ENCODE peak calls at places on chromosomes 11 and 22, in five cellular contexts. P, O, C, K and L are unnamed samples.

GRCh38 chr22:20965104-20965887 is 1.8 kb upstream of the AIFM3 start:
- DNase-seq in P (no peak), O (no peak), C (no peak), K (no peak), L (no peak)

GRCh38 chr11:113311536-113311935 is 2.8 kb upstream of the TTC12 start:
- DNase-seq in P (no peak), O (no peak), C (no peak), K (no peak), L (no peak)

GRCh38 chr11:1119282-1120146 is 38.2 kb upstream of the MUC5AC start:
- DNase-seq in P (no peak), O (no peak), C (no peak), K (peak; percentile 54), L (no peak)

GRCh38 chr11:61701298-61701993 is 21.3 kb downstream of the DAGLA start:
- DNase-seq in P (no peak), O (no peak), C (no peak), K (no peak), L (no peak)

GRCh38 chr11:125942276-125942611 is 3.6 kb upstream of the VSIG10L2 start:
- DNase-seq in P (no peak), O (no peak), C (no peak), K (no peak), L (no peak)

GRCh38 chr11:67649634-67650540 is 643 bp downstream of the ACY3 start:
- DNase-seq in P (no peak), O (no peak), C (no peak), K (peak; percentile 56), L (no peak)

GRCh38 chr11:70098936-70099335 is 20.8 kb downstream of the ANO1 start:
- DNase-seq in P (no peak), O (no peak), C (no peak), K (no peak), L (no peak)

GRCh38 chr11:96145163-96145585 is 197.8 kb downstream of the MAML2 start:
- DNase-seq in P (no peak), O (no peak), C (peak; percentile 28), K (no peak), L (no peak)

GRCh38 chr11:108754901-108755625 is 90.2 kb downstream of the DDX10 start:
- DNase-seq in P (no peak), O (peak; percentile 91), C (no peak), K (peak; percentile 65), L (no peak)

GRCh38 chr22:25698461-25698860 is 43.5 kb upstream of the MYO18B start:
- DNase-seq in P (no peak), O (no peak), C (no peak), K (no peak), L (no peak)

GRCh38 chr22:50112151-50113118 is 22.6 kb downstream of the MOV10L1 start:
- DNase-seq in P (no peak), O (no peak), C (peak; percentile 11), K (no peak), L (no peak)

GRCh38 chr22:24977370-24978230 is 25.1 kb downstream of the KIAA1671 start:
- DNase-seq in P (no peak), O (peak; percentile 50), C (no peak), K (peak; percentile 79), L (no peak)

GRCh38 chr11:9600651-9601040 is 27.2 kb downstream of the WEE1 start:
- DNase-seq in P (no peak), O (no peak), C (peak; percentile 94), K (no peak), L (no peak)

GRCh38 chr11:32198053-32198452 is 107.2 kb downstream of the RCN1 start:
- DNase-seq in P (no peak), O (no peak), C (no peak), K (no peak), L (no peak)

GRCh38 chr11:64102005-64102738 is 63.7 kb downstream of the MACROD1 start:
- DNase-seq in P (no peak), O (no peak), C (no peak), K (no peak), L (no peak)

GRCh38 chr11:108927791-108928545 is 263.1 kb downstream of the DDX10 start:
- DNase-seq in P (no peak), O (no peak), C (no peak), K (no peak), L (no peak)

GRCh38 chr11:114479331-114479730 is 40.1 kb downstream of the REXO2 start:
- DNase-seq in P (no peak), O (no peak), C (peak; percentile 25), K (no peak), L (no peak)

GRCh38 chr22:42340695-42341383 is 70.4 kb upstream of the TCF20 start:
- DNase-seq in P (no peak), O (no peak), C (no peak), K (peak; percentile 81), L (no peak)

GRCh38 chr11:113532697-113533424 is 57.7 kb upstream of the DRD2 start:
- DNase-seq in P (peak; percentile 32), O (peak; percentile 86), C (peak; percentile 64), K (peak; percentile 77), L (peak; percentile 11)

GRCh38 chr11:104594228-104594958 is 303.9 kb downstream of the CASP12 start:
- DNase-seq in P (no peak), O (no peak), C (no peak), K (no peak), L (no peak)

GRCh38 chr11:58830693-58831301 is 13.7 kb downstream of the GLYATL2 start:
- DNase-seq in P (no peak), O (no peak), C (no peak), K (no peak), L (no peak)

GRCh38 chr11:59555601-59556114 is 44.3 kb downstream of the OR4D9 start:
- DNase-seq in P (no peak), O (no peak), C (no peak), K (no peak), L (no peak)

GRCh38 chr11:34149786-34150185 is 44.4 kb downstream of the NAT10 start:
- DNase-seq in P (no peak), O (no peak), C (no peak), K (no peak), L (no peak)

GRCh38 chr11:34147581-34147980 is 42.2 kb downstream of the NAT10 start:
- DNase-seq in P (no peak), O (no peak), C (no peak), K (peak; percentile 12), L (no peak)

GRCh38 chr11:34146866-34147265 is 41.4 kb downstream of the NAT10 start:
- DNase-seq in P (no peak), O (no peak), C (no peak), K (no peak), L (no peak)

GRCh38 chr11:34149274-34149673 is 43.8 kb downstream of the NAT10 start:
- DNase-seq in P (no peak), O (no peak), C (no peak), K (peak; percentile 40), L (no peak)

GRCh38 chr11:34148504-34149165 is 43.2 kb downstream of the NAT10 start:
- DNase-seq in P (no peak), O (no peak), C (no peak), K (peak; percentile 49), L (no peak)
- TF ChIP-seq CTCF in P (no peak), O (no peak), C (no peak), K (no peak), L (no peak)

DNA sequence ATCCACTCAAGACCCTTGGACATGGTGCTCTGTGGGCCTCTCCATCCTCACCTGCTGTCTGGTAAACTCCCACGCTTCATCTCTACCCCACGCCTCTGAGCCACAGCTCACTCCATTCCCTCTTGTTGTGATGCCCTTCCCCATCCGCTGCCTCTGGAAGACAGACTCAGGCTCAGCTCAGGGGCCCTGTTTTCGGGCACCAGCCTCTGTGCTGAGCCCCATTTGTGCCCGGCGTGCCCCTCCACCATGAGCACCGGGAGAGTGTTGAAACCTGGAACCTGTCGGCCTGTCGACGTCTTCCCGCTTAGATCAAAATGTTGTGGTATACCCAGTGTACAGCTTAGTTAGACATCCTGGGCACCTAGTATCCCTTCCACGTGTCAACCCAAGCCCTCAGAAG is 6.5 kb upstream of the SCUBE1 start:
- DNase-seq in P (no peak), O (no peak), C (no peak), K (no peak), L (no peak)
- H3K4me1 ChIP-seq in P (no peaks in the 10 kb centered on the region), O (no peaks in the 10 kb centered on the region), C (no peaks in the 10 kb centered on the region), K (no peaks in the 10 kb centered on the region), L (no peaks in the 10 kb centered on the region)

DNA sequence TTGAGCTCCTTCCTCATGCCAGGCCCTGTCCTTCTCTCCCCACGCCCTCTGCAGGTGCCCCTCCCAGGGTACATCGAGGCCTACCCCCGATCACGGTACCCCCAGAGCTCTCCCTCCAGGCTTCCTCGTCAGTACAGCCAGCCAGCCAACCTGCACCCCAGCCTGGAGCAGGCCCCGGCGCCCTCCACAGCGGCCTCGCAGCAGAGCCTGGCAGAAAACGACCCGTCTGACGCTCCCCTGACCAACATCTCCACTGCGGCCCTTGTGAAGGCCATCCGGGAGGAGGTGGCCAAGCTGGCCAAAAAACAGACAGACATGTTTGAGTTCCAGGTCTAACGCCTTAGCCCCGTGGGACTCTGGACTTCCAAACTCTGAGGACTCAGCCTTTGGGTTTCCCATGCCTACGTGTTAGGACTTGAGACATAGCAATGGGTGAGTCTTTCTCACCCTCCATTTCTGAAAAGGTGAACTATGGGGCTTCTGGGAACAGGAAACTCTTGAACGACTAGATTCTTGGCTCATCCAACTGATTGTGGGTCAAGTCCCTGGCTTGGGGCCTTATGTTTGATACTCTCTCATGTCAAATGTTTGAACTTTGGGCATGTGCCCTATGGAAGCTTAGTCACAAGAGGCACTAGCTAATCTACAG is 32.7 kb downstream of the C11orf91 start:
- DNase-seq in P (no peak), O (no peak), C (peak; percentile 44), K (no peak), L (no peak)
- H3K4me3 ChIP-seq in P (no peak overlapping the region), O (no peak overlapping the region), C (no peak overlapping the region), K (no peak overlapping the region), L (no peak overlapping the region)

DNA sequence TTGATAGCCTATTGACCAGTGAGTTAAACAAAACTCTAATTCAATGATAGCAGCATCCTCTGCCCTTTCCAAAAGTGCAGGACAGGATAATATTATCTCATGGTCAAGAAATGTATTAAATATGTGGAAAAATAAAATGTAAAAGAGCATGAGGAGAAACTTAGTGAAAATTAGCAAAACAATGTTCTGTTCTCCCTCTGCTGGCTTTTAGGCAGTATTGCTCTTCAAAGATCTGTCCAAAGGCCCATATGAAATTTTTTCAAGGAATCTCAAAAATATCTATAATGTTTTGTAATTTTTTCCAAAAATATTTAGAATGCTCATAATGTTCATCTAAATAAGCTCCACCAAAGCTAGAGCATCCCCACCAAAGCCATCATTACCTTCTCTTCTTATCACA is 8.3 kb upstream of the ARL14EP start:
- DNase-seq in P (no peak), O (no peak), C (no peak), K (no peak), L (no peak)
- TF ChIP-seq CTCF in P (peak; percentile 56), O (peak; percentile 19), C (peak; percentile 62), K (peak; percentile 10), L (peak; percentile 13)

GRCh38 chr22:46013460-46014416 is 36.8 kb upstream of the WNT7B start:
- DNase-seq in P (peak; percentile 82), O (peak; percentile 91), C (peak; percentile 98), K (peak; percentile 98), L (peak; percentile 84)

GRCh38 chr22:46010951-46011626 is 34.1 kb upstream of the WNT7B start:
- DNase-seq in P (no peak), O (no peak), C (no peak), K (peak; percentile 73), L (no peak)

GRCh38 chr22:46011627-46012181 is 34.7 kb upstream of the WNT7B start:
- DNase-seq in P (peak; percentile 15), O (no peak), C (no peak), K (peak; percentile 64), L (no peak)

GRCh38 chr22:46012182-46012880 is 35.4 kb upstream of the WNT7B start:
- DNase-seq in P (no peak), O (no peak), C (no peak), K (peak; percentile 74), L (no peak)

GRCh38 chr22:46012881-46013281 is 35.9 kb upstream of the WNT7B start:
- DNase-seq in P (no peak), O (no peak), C (no peak), K (no peak), L (no peak)
- H3K4me1 ChIP-seq in P (peaks cover 5% of the 10 kb centered on the region), O (no peaks in the 10 kb centered on the region), C (peaks cover 46% of the 10 kb centered on the region), K (peaks cover 31% of the 10 kb centered on the region), L (peaks cover 12% of the 10 kb centered on the region)